ENCODE peak calls at places on chromosomes 7 and 10, in ten cellular contexts. I, T, K, P, B, X, L, R, Y and M are unnamed samples.

GRCh38 chr10:114363745-114364460 is 40.4 kb downstream of the AFAP1L2 start:
- DNase-seq in I (no peak), T (no peak), K (no peak), P (no peak), B (no peak), X (no peak), L (no peak), R (no peak), Y (no peak), M (no peak)

GRCh38 chr7:88758355-88759215 is 915 bp upstream of the ZNF804B start:
- DNase-seq in I (peak), T (peak), K (no peak), P (no peak), B (no peak), X (no peak), L (no peak), R (no peak), Y (no peak), M (no peak)

GRCh38 chr7:17716816-17717215 is 223.5 kb downstream of the SNX13 start:
- DNase-seq in I (no peak), T (no peak), K (no peak), P (no peak), B (no peak), X (no peak), L (no peak), R (no peak), Y (no peak), M (no peak)

GRCh38 chr10:77179015-77179695 is 458.5 kb downstream of the KCNMA1 start:
- DNase-seq in I (no peak), T (peak), K (no peak), P (peak), B (no peak), X (no peak), L (peak), R (peak), Y (no peak), M (no peak)

GRCh38 chr7:106111671-106112117 is 418 bp downstream of the SYPL1 start:
- DNase-seq in I (no peak), T (peak), K (peak), P (peak), B (peak), X (peak), L (no peak), R (no peak), Y (peak), M (no peak)

GRCh38 chr7:139827042-139827441 is 2.0 kb upstream of the TBXAS1 start:
- DNase-seq in I (no peak), T (no peak), K (no peak), P (no peak), B (no peak), X (no peak), L (no peak), R (no peak), Y (no peak), M (peak)

GRCh38 chr10:29725133-29725720 is 90.5 kb upstream of the SVIL start:
- DNase-seq in I (no peak), T (peak), K (no peak), P (no peak), B (no peak), X (peak), L (no peak), R (no peak), Y (no peak), M (no peak)

GRCh38 chr10:114483575-114483974 is 79.3 kb upstream of the AFAP1L2 start:
- DNase-seq in I (no peak), T (no peak), K (no peak), P (no peak), B (no peak), X (no peak), L (no peak), R (no peak), Y (no peak), M (no peak)

GRCh38 chr10:125218967-125219366 is 58.6 kb upstream of the CTBP2 start:
- DNase-seq in I (peak), T (no peak), K (no peak), P (no peak), B (no peak), X (peak), L (no peak), R (no peak), Y (no peak), M (no peak)

GRCh38 chr10:104391150-104391968 is 37.7 kb downstream of the CFAP58 start:
- DNase-seq in I (no peak), T (peak), K (no peak), P (no peak), B (no peak), X (no peak), L (no peak), R (no peak), Y (peak), M (no peak)

GRCh38 chr7:41886906-41887311 is 184.0 kb upstream of the INHBA start:
- DNase-seq in I (no peak), T (peak), K (no peak), P (peak), B (no peak), X (no peak), L (peak), R (peak), Y (no peak), M (no peak)

GRCh38 chr10:63431962-63432797 is 33.6 kb downstream of the JMJD1C start:
- DNase-seq in I (no peak), T (peak), K (no peak), P (no peak), B (no peak), X (no peak), L (no peak), R (no peak), Y (no peak), M (no peak)

GRCh38 chr10:75508239-75508813 is 76.9 kb downstream of the LRMDA start:
- DNase-seq in I (no peak), T (peak), K (no peak), P (peak), B (no peak), X (peak), L (peak), R (no peak), Y (no peak), M (no peak)